ENCODE peak calls at places on chromosomes 13 and 19, in ten cellular contexts. B is stimulated activated CD4-positive, alpha-beta T cell treated with anti-CD3 and anti-CD28 coated beads, Interleukin-15, amount 100 ng/mL, for 1 hour; L is activated CD4-positive, alpha-beta T cell treated with anti-CD3 and anti-CD28 coated beads, Interleukin-2, amount 50 U/mL, for 1 hour; J is choroid plexus epithelial cell; E is tibial artery; W is T-cell; A is fibroblast of the conjunctiva; K is AG08395; S is AG10803; M is mammary epithelial cell. G is an unnamed sample.

GRCh38 chr13:20160346-20161274 is at the start of gene GJA3:
- DNase-seq in B (no peak), L (peak), J (peak), E (no peak), W (peak), A (no peak), K (peak), S (peak), M (peak), G (peak)

GRCh38 chr13:99501952-99502310 is 659 bp downstream of the TM9SF2 start:
- DNase-seq in B (no peak), L (peak), J (peak), E (no peak), W (no peak), A (no peak), K (no peak), S (peak), M (peak), G (peak)

GRCh38 chr13:71625694-71626093 is 241.3 kb downstream of the DACH1 start:
- DNase-seq in B (no peak), L (no peak), J (peak), E (no peak), W (no peak), A (no peak), K (no peak), S (no peak), M (no peak), G (peak)

GRCh38 chr19:55676384-55676783 is 1.4 kb downstream of the EPN1 start:
- DNase-seq in B (no peak), L (no peak), J (peak), E (no peak), W (no peak), A (no peak), K (no peak), S (peak), M (peak), G (peak)

GRCh38 chr19:52946322-52947310 is 16.1 kb downstream of the ZNF816 start:
- DNase-seq in B (no peak), L (no peak), J (peak), E (no peak), W (no peak), A (no peak), K (no peak), S (no peak), M (no peak), G (peak)

GRCh38 chr19:1904385-1905070 is 671 bp upstream of the ADAT3 start:
- DNase-seq in B (no peak), L (no peak), J (peak), E (no peak), W (no peak), A (no peak), K (no peak), S (no peak), M (peak), G (peak)

GRCh38 chr13:68428292-68428691 is 1198.2 kb upstream of the PCDH9 start:
- DNase-seq in B (no peak), L (no peak), J (peak), E (no peak), W (no peak), A (no peak), K (no peak), S (no peak), M (no peak), G (peak)

GRCh38 chr13:113110048-113110851 is 4.7 kb downstream of the F7 start:
- DNase-seq in B (no peak), L (no peak), J (peak), E (no peak), W (peak), A (no peak), K (peak), S (peak), M (no peak), G (no peak)

GRCh38 chr13:75458696-75459422 is 23.1 kb downstream of the TBC1D4 start:
- DNase-seq in B (no peak), L (no peak), J (peak), E (no peak), W (no peak), A (no peak), K (no peak), S (no peak), M (peak), G (no peak)

GRCh38 chr19:13920524-13920923 is 14.5 kb downstream of the CC2D1A start:
- DNase-seq in B (no peak), L (no peak), J (no peak), E (no peak), W (no peak), A (no peak), K (no peak), S (no peak), M (no peak), G (no peak)

GRCh38 chr19:23286477-23286876 is 36.3 kb upstream of the ZNF724 start:
- DNase-seq in B (no peak), L (no peak), J (no peak), E (no peak), W (no peak), A (no peak), K (no peak), S (no peak), M (no peak), G (no peak)

GRCh38 chr13:40961224-40961623 is 57.9 kb downstream of the ELF1 start:
- DNase-seq in B (no peak), L (no peak), J (no peak), E (no peak), W (no peak), A (no peak), K (no peak), S (no peak), M (no peak), G (no peak)

GRCh38 chr19:14475251-14476073 is at the start of gene PTGER1:
- DNase-seq in B (no peak), L (no peak), J (peak), E (no peak), W (no peak), A (no peak), K (peak), S (no peak), M (peak), G (peak)

GRCh38 chr19:18551631-18552030 is 6.0 kb upstream of the KXD1 start:
- DNase-seq in B (no peak), L (no peak), J (no peak), E (no peak), W (no peak), A (no peak), K (no peak), S (no peak), M (no peak), G (no peak)

GRCh38 chr13:40863723-40864122 is 74.3 kb downstream of the SLC25A15 start:
- DNase-seq in B (no peak), L (no peak), J (no peak), E (no peak), W (no peak), A (no peak), K (no peak), S (no peak), M (no peak), G (no peak)

GRCh38 chr19:58572026-58572817 is 913 bp downstream of the MZF1 start:
- DNase-seq in B (no peak), L (no peak), J (no peak), E (peak), W (no peak), A (no peak), K (no peak), S (no peak), M (no peak), G (no peak)

GRCh38 chr19:10317045-10317856 is 1.4 kb upstream of the FDX2 start:
- DNase-seq in B (no peak), L (no peak), J (no peak), E (no peak), W (no peak), A (no peak), K (no peak), S (no peak), M (no peak), G (no peak)

GRCh38 chr19:8466018-8466417 is 21.2 kb downstream of the HNRNPM start:
- DNase-seq in B (no peak), L (no peak), J (peak), E (no peak), W (no peak), A (no peak), K (no peak), S (no peak), M (no peak), G (no peak)

GRCh38 chr19:5954293-5954692 is 23.6 kb downstream of the RANBP3 start:
- DNase-seq in B (no peak), L (no peak), J (no peak), E (no peak), W (no peak), A (no peak), K (peak), S (peak), M (no peak), G (no peak)

GRCh38 chr19:1007852-1008251 is 7.6 kb downstream of the GRIN3B start:
- DNase-seq in B (no peak), L (no peak), J (no peak), E (no peak), W (no peak), A (no peak), K (no peak), S (no peak), M (no peak), G (no peak)

GRCh38 chr13:109787135-109787954 is 962 bp upstream of the IRS2 start:
- DNase-seq in B (no peak), L (peak), J (peak), E (no peak), W (peak), A (no peak), K (no peak), S (peak), M (peak), G (peak)

GRCh38 chr19:2949939-2950285 is 5.1 kb upstream of the ZNF77 start:
- DNase-seq in B (peak), L (no peak), J (peak), E (no peak), W (no peak), A (no peak), K (no peak), S (peak), M (no peak), G (peak)

GRCh38 chr19:1698636-1699035 is 46.2 kb upstream of the TCF3 start:
- DNase-seq in B (no peak), L (no peak), J (no peak), E (no peak), W (no peak), A (no peak), K (no peak), S (no peak), M (no peak), G (no peak)

GRCh38 chr19:5455367-5456129 is at the start of gene ZNRF4:
- DNase-seq in B (no peak), L (no peak), J (no peak), E (no peak), W (no peak), A (no peak), K (no peak), S (no peak), M (no peak), G (no peak)